ENCODE peak calls at places on chromosomes 11 and 22, in ten cellular contexts. B, M, U, Z, I, K, X, A, W and E are unnamed samples.

GRCh38 chr11:38646382-38646781 is 2048.3 kb upstream of the RAG2 start:
- DNase-seq in B (no peak), M (no peak), U (no peak), Z (no peak), I (peak), K (no peak), X (no peak), A (no peak), W (no peak), E (no peak)

GRCh38 chr11:9251306-9251705 is 13.8 kb downstream of the DENND5A start:
- DNase-seq in B (no peak), M (no peak), U (no peak), Z (no peak), I (peak), K (no peak), X (no peak), A (no peak), W (no peak), E (no peak)

GRCh38 chr11:84310261-84310660 is 1024.1 kb upstream of the CCDC90B start:
- DNase-seq in B (no peak), M (no peak), U (no peak), Z (no peak), I (no peak), K (no peak), X (no peak), A (no peak), W (peak), E (no peak)

GRCh38 chr11:11416502-11416901 is 63.5 kb upstream of the CSNK2A3 start:
- DNase-seq in B (no peak), M (no peak), U (no peak), Z (no peak), I (peak), K (peak), X (no peak), A (no peak), W (peak), E (peak)

GRCh38 chr11:110128161-110128560 is 35.0 kb downstream of the ZC3H12C start:
- DNase-seq in B (no peak), M (no peak), U (no peak), Z (no peak), I (no peak), K (peak), X (no peak), A (no peak), W (peak), E (no peak)

GRCh38 chr11:829116-829945 is 1.6 kb downstream of the CRACR2B start:
- DNase-seq in B (no peak), M (no peak), U (no peak), Z (no peak), I (no peak), K (no peak), X (no peak), A (no peak), W (no peak), E (no peak)

GRCh38 chr11:78731008-78731407 is 156.3 kb upstream of the NARS2 start:
- DNase-seq in B (no peak), M (no peak), U (no peak), Z (no peak), I (no peak), K (no peak), X (no peak), A (no peak), W (peak), E (no peak)

GRCh38 chr11:127844843-127845242 is 742.5 kb downstream of the ETS1 start:
- DNase-seq in B (no peak), M (no peak), U (no peak), Z (no peak), I (no peak), K (no peak), X (no peak), A (no peak), W (no peak), E (peak)

GRCh38 chr11:72039108-72039850 is 40.6 kb downstream of the IL18BP start:
- DNase-seq in B (no peak), M (no peak), U (no peak), Z (no peak), I (peak), K (peak), X (no peak), A (peak), W (peak), E (peak)

GRCh38 chr22:35071784-35072183 is 5.8 kb downstream of the ISX start:
- DNase-seq in B (no peak), M (no peak), U (no peak), Z (no peak), I (no peak), K (no peak), X (no peak), A (no peak), W (no peak), E (no peak)

GRCh38 chr11:134514354-134514951 is 102.4 kb upstream of the B3GAT1 start:
- DNase-seq in B (no peak), M (no peak), U (no peak), Z (no peak), I (no peak), K (no peak), X (no peak), A (no peak), W (no peak), E (no peak)

GRCh38 chr11:71311176-71311925 is 59.0 kb upstream of the SHANK2 start:
- DNase-seq in B (no peak), M (no peak), U (no peak), Z (peak), I (no peak), K (no peak), X (no peak), A (no peak), W (no peak), E (no peak)

GRCh38 chr22:24284747-24285203 is 14.1 kb downstream of the SPECC1L start:
- DNase-seq in B (no peak), M (no peak), U (no peak), Z (no peak), I (peak), K (peak), X (no peak), A (no peak), W (peak), E (no peak)

GRCh38 chr11:40054631-40055030 is 1404.8 kb downstream of the LRRC4C start:
- DNase-seq in B (no peak), M (no peak), U (no peak), Z (no peak), I (no peak), K (no peak), X (no peak), A (no peak), W (no peak), E (no peak)

GRCh38 chr11:4606231-4607015 is 1.6 kb downstream of the TRIM68 start:
- DNase-seq in B (no peak), M (no peak), U (no peak), Z (no peak), I (peak), K (no peak), X (no peak), A (no peak), W (peak), E (no peak)

GRCh38 chr22:31496735-31497146 is 405 bp downstream of the SFI1 start:
- DNase-seq in B (no peak), M (no peak), U (peak), Z (no peak), I (peak), K (peak), X (no peak), A (no peak), W (peak), E (no peak)

GRCh38 chr11:44628730-44629361 is 63.4 kb downstream of the CD82 start:
- DNase-seq in B (no peak), M (no peak), U (no peak), Z (peak), I (no peak), K (no peak), X (no peak), A (no peak), W (no peak), E (no peak)

GRCh38 chr11:75022759-75023396 is 34.1 kb downstream of the NEU3 start:
- DNase-seq in B (peak), M (peak), U (peak), Z (peak), I (peak), K (peak), X (peak), A (peak), W (peak), E (peak)

GRCh38 chr11:106624377-106624776 is 393.9 kb downstream of the GUCY1A2 start:
- DNase-seq in B (no peak), M (no peak), U (no peak), Z (no peak), I (no peak), K (no peak), X (no peak), A (no peak), W (no peak), E (no peak)

GRCh38 chr11:67732045-67732787 is 57.8 kb upstream of the ALDH3B2 start:
- DNase-seq in B (peak), M (no peak), U (no peak), Z (no peak), I (peak), K (no peak), X (no peak), A (peak), W (no peak), E (no peak)

GRCh38 chr11:61007383-61007970 is 36.0 kb downstream of the CD6 start:
- DNase-seq in B (no peak), M (no peak), U (no peak), Z (no peak), I (peak), K (no peak), X (no peak), A (peak), W (no peak), E (no peak)

GRCh38 chr11:82776377-82776776 is 42.7 kb upstream of the FAM181B start:
- DNase-seq in B (no peak), M (no peak), U (no peak), Z (no peak), I (no peak), K (no peak), X (no peak), A (no peak), W (peak), E (no peak)

GRCh38 chr22:48161354-48161753 is 1398.9 kb downstream of the TBC1D22A start:
- DNase-seq in B (no peak), M (no peak), U (no peak), Z (no peak), I (no peak), K (no peak), X (no peak), A (no peak), W (no peak), E (no peak)

GRCh38 chr11:10803676-10804075 is 5.0 kb downstream of the EIF4G2 start:
- DNase-seq in B (no peak), M (no peak), U (no peak), Z (no peak), I (no peak), K (no peak), X (no peak), A (no peak), W (no peak), E (no peak)

GRCh38 chr11:132715041-132715440 is 817.3 kb downstream of the OPCML start:
- DNase-seq in B (no peak), M (no peak), U (no peak), Z (no peak), I (peak), K (peak), X (no peak), A (no peak), W (peak), E (no peak)

GRCh38 chr22:36334081-36334831 is 53.5 kb downstream of the MYH9 start:
- DNase-seq in B (no peak), M (no peak), U (no peak), Z (no peak), I (no peak), K (no peak), X (no peak), A (no peak), W (no peak), E (no peak)